ENCODE peak calls at places on chromosomes 2 and 18, in ten cellular contexts. O, Y, T, N, Q, P, X, A, Z and L are unnamed samples.

GRCh38 chr2:11616851-11617415 is 53.1 kb downstream of the NTSR2 start:
- DNase-seq in T (no peak), N (no peak), Y (no peak), Q (no peak), X (no peak), P (no peak), A (no peak), Z (no peak), O (no peak), L (no peak)

GRCh38 chr2:232417489-232417888 is 10.8 kb downstream of the ALPG start:
- DNase-seq in Z (no peak), N (no peak), X (no peak), P (no peak), Y (no peak), A (no peak), T (no peak), Q (no peak), O (no peak), L (no peak)

GRCh38 chr2:26025509-26025908 is 8.4 kb upstream of the RAB10 start:
- DNase-seq in Q (no peak), Y (no peak), X (no peak), O (no peak), Z (no peak), N (no peak), A (no peak), P (no peak), T (no peak), L (no peak)

GRCh38 chr2:173631123-173631450 is 276.4 kb downstream of the CDCA7 start:
- DNase-seq in T (no peak), P (no peak), Z (no peak), A (peak; percentile 53), X (no peak), Y (no peak), O (peak; percentile 92), Q (peak; percentile 44), N (peak; percentile 14), L (no peak)

GRCh38 chr18:51739044-51739666 is 541.7 kb upstream of the MEX3C start:
- DNase-seq in Q (no peak), T (no peak), A (no peak), P (no peak), Y (no peak), O (no peak), N (no peak), Z (no peak), X (no peak), L (no peak)

GRCh38 chr2:58098254-58099096 is 51.9 kb downstream of the VRK2 start:
- DNase-seq in P (no peak), T (no peak), A (peak; percentile 32), X (no peak), Y (no peak), O (no peak), Q (no peak), Z (no peak), N (peak; percentile 73), L (no peak)

GRCh38 chr2:152594022-152594712 is 123.1 kb downstream of the PRPF40A start:
- DNase-seq in Z (peak; percentile 55), N (no peak), A (no peak), Q (peak; percentile 5), X (no peak), P (no peak), O (no peak), T (no peak), Y (no peak), L (no peak)

GRCh38 chr2:70046534-70046933 is 40.7 kb upstream of the PCBP1 start:
- DNase-seq in O (no peak), T (no peak), X (no peak), Q (no peak), Y (no peak), Z (no peak), N (no peak), A (no peak), P (no peak), L (no peak)

GRCh38 chr2:63058149-63058741 is 7.6 kb downstream of the OTX1 start:
- DNase-seq in O (peak; percentile 61), T (no peak), Q (peak; percentile 25), Y (no peak), X (no peak), N (peak; percentile 17), P (peak; percentile 46), A (no peak), Z (no peak), L (no peak)

GRCh38 chr2:49972699-49973098 is 818.4 kb upstream of the FSHR start:
- DNase-seq in N (no peak), Q (no peak), O (peak; percentile 45), A (no peak), T (no peak), X (no peak), Y (no peak), P (peak; percentile 31), Z (no peak), L (no peak)

GRCh38 chr18:6056171-6056932 is 161.0 kb upstream of the TMEM200C start:
- DNase-seq in Z (no peak), Y (no peak), T (no peak), N (peak; percentile 74), O (peak; percentile 33), X (peak; percentile 67), A (peak; percentile 68), Q (peak; percentile 47), P (no peak), L (no peak)

GRCh38 chr2:238668426-238668825 is 179.5 kb upstream of the TWIST2 start:
- DNase-seq in O (no peak), P (no peak), A (no peak), Q (no peak), N (no peak), T (no peak), Y (no peak), X (no peak), Z (no peak), L (no peak)

GRCh38 chr2:120679526-120679925 is 56.1 kb upstream of the GLI2 start:
- DNase-seq in Z (no peak), A (no peak), P (no peak), X (no peak), Y (no peak), N (no peak), T (no peak), O (no peak), Q (no peak), L (no peak)

GRCh38 chr2:20585351-20585709 is 65.6 kb downstream of the HS1BP3 start:
- DNase-seq in O (no peak), T (peak; percentile 70), N (no peak), P (no peak), Z (no peak), Y (no peak), Q (no peak), X (no peak), A (no peak), L (no peak)

GRCh38 chr2:58081000-58081399 is 34.4 kb downstream of the VRK2 start:
- DNase-seq in P (no peak), A (no peak), Q (no peak), Z (no peak), T (no peak), Y (no peak), X (no peak), O (peak; percentile 5), N (no peak), L (no peak)

GRCh38 chr18:49609416-49610284 is 47.8 kb downstream of the LIPG start:
- DNase-seq in Y (no peak), N (no peak), Q (no peak), P (no peak), T (peak; percentile 11), X (no peak), A (no peak), O (no peak), Z (no peak), L (no peak)

GRCh38 chr18:7904529-7904928 is 337.4 kb downstream of the PTPRM start:
- DNase-seq in Y (no peak), A (peak; percentile 66), N (peak; percentile 95), O (no peak), Q (peak; percentile 73), X (peak; percentile 78), P (no peak), Z (no peak), T (no peak), L (no peak)

GRCh38 chr2:121697108-121697631 is 39.5 kb downstream of the NIFK start:
- DNase-seq in X (no peak), Z (no peak), O (no peak), A (no peak), P (no peak), T (no peak), N (peak; percentile 28), Q (no peak), Y (no peak), L (no peak)

GRCh38 chr2:100655936-100656534 is 93.2 kb downstream of the PDCL3 start:
- DNase-seq in X (no peak), P (no peak), N (no peak), Y (no peak), O (no peak), Q (no peak), T (peak; percentile 83), Z (no peak), A (no peak), L (no peak)

GRCh38 chr2:239275037-239275685 is 125.7 kb downstream of the HDAC4 start:
- DNase-seq in Q (peak; percentile 84), O (peak; percentile 50), A (peak; percentile 96), Z (peak; percentile 91), T (peak; percentile 95), P (no peak), X (peak; percentile 94), N (peak; percentile 100), Y (peak; percentile 66), L (peak; percentile 73)